ENCODE peak calls at places on chromosomes 13 and 19, in six cellular contexts. E, L, Q, M, D and H are unnamed samples.

GRCh38 chr13:51547425-51548176 is 36.7 kb upstream of the WDFY2 start:
- DNase-seq in E (no peak), L (no peak), Q (no peak), M (no peak), D (no peak), H (no peak)

GRCh38 chr19:49328741-49329140 is 3.8 kb upstream of the SLC6A16 start:
- DNase-seq in E (no peak), L (no peak), Q (no peak), M (no peak), D (no peak), H (no peak)

GRCh38 chr19:6442087-6442688 is 8.6 kb upstream of the SLC25A41 start:
- DNase-seq in E (no peak), L (no peak), Q (no peak), M (no peak), D (no peak), H (no peak)

GRCh38 chr19:46630806-46631205 is 5.2 kb downstream of the GNG8 start:
- DNase-seq in E (no peak), L (no peak), Q (no peak), M (no peak), D (no peak), H (no peak)

GRCh38 chr19:48192750-48193149 is 22.3 kb downstream of the ZSWIM9 start:
- DNase-seq in E (no peak), L (no peak), Q (no peak), M (no peak), D (no peak), H (no peak)

GRCh38 chr13:80473695-80474094 is 132.8 kb upstream of the SPRY2 start:
- DNase-seq in E (peak; percentile 18), L (peak; percentile 92), Q (no peak), M (no peak), D (no peak), H (peak; percentile 69)

GRCh38 chr19:7500811-7501450 is 12.1 kb upstream of the PEX11G start:
- DNase-seq in E (peak; percentile 46), L (no peak), Q (peak; percentile 94), M (peak; percentile 75), D (peak; percentile 92), H (peak; percentile 72)

GRCh38 chr19:2675892-2676291 is 26.6 kb downstream of the GNG7 start:
- DNase-seq in E (no peak), L (no peak), Q (no peak), M (no peak), D (no peak), H (no peak)

GRCh38 chr13:76754414-76754813 is 131.8 kb downstream of the KCTD12 start:
- DNase-seq in E (peak; percentile 60), L (peak; percentile 58), Q (no peak), M (no peak), D (no peak), H (peak; percentile 38)

DNA sequence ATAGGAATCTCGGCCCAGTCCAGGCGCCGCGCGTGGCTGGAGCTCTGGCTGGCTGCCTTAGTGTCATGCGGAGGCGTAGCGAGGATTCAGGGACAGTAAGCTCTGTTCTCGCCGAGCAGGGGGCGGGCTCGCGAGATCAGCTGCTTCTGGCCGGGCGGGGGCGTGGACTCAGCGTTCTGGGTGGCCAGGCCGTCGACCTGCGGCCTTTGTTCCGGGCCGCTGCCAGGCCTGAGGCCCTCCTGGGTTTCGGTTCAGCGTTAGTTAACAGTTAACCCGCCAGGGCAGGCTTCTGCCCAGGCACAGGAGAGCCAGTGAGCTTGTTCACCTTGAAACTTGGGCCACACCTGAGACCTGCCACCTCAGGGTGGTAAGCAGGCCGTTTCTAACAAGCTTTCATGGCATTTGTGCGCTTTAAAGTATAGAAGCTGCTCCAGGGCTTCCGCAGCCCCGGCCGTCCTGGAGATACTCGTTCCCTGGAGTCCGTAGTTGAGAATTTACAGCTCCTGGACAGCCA is 332.2 kb upstream of the SGCG start:
- DNase-seq in E (no peak), L (no peak), Q (peak; percentile 71), M (no peak), D (peak; percentile 86), H (no peak)
- H2AFZ ChIP-seq in E (no peak overlapping the region), L (no peak overlapping the region), Q (peak overlapping the region; percentile 86), M (peak overlapping the region; percentile 71), D (peak overlapping the region; percentile 96), H (no peak overlapping the region)

GRCh38 chr13:21901326-21901725 is 230.5 kb downstream of the FGF9 start:
- DNase-seq in E (no peak), L (no peak), Q (no peak), M (no peak), D (no peak), H (no peak)
- H3K4me3 ChIP-seq in E (no peak overlapping the region), L (no peak overlapping the region), Q (no peak overlapping the region), M (no peak overlapping the region), D (no peak overlapping the region), H (no peak overlapping the region)

DNA sequence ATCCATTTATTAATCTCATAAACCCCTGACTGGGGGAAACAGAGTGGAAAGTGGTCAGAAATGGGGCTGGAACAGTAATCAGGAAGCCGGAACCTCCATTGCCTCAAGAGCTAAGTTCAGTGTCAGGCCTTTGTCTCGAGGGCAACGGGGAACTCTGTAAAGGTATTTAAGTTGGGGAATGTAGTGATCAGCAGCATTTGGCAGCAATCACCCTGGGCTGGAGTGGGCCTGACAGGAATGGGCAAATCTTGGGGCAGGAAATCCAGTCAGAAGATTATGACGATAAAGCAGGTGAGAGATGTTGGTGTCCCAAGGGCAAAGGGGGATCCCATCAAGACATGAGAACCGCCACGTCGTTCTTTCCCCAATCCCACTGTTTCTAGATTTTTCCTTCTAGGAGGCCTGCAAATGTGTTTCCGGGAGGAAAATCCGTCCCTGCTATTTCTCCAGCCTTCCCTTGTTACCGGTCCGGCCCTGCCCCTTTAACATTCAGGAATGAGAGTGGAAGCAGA is 232.4 kb upstream of the SERP2 start:
- DNase-seq in E (no peak), L (no peak), Q (peak; percentile 20), M (no peak), D (no peak), H (peak; percentile 47)
- H2AFZ ChIP-seq in E (peak overlapping the region; percentile 96), L (peak overlapping the region; percentile 94), Q (peak overlapping the region; percentile 90), M (peak overlapping the region; percentile 93), D (peak overlapping the region; percentile 92), H (peak overlapping the region; percentile 80)

DNA sequence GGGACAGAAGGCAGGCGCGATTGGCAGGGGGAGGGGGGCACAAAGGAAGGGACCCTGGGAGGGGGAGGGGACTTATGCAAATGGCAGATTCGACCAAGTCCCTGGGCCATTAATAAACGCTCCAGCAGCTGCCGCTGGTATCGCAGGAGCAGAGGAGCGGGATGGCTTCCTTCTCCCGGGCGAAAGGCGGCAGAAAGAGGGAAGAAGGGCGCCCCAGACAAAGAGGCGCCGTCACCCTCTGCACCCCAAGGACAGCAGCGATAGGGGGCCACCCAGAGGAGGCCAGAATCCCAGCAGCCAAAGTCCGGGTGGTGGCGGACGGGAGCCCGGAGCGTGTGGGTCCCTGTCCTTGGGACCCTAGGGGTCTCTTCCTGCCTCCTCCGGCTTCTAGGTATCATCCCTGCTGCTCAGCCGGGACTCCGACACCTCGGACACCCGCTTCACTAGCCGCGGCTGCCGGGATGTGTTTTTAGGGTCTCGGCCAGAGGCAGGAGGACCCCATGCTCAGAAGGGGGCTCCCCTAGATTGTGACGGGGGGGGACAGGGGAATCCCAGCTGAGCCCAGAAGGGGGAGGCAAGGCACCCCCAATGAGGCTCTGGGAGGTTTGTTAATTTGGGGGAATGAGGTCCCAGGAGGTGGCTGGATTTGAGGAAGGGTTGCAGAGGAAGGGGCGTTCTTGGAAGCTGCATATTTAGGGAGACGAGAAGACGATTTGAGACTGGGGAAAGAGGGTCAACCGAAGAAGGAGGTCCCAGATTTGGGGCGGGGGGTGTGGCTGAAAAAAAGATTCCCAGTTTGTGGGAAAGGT is 1.7 kb downstream of the PTPRS start:
- DNase-seq in E (no peak), L (no peak), Q (peak; percentile 83), M (peak; percentile 57), D (no peak), H (no peak)
- H3K4me3 ChIP-seq in E (peak overlapping the region; percentile 78), L (peak overlapping the region; percentile 22), Q (peak overlapping the region; percentile 89), M (peak overlapping the region; percentile 97), D (peak overlapping the region; percentile 54), H (no peak overlapping the region)

GRCh38 chr13:64992314-64992713 is 2237.8 kb downstream of the PCDH9 start:
- DNase-seq in E (peak; percentile 3), L (no peak), Q (no peak), M (no peak), D (no peak), H (no peak)

GRCh38 chr13:64997438-64997837 is 2232.7 kb downstream of the PCDH9 start:
- DNase-seq in E (no peak), L (no peak), Q (no peak), M (no peak), D (no peak), H (no peak)

GRCh38 chr13:64993514-64994164 is 2236.5 kb downstream of the PCDH9 start:
- DNase-seq in E (no peak), L (no peak), Q (no peak), M (no peak), D (no peak), H (no peak)
- H2AFZ ChIP-seq in E (no peak overlapping the region), L (no peak overlapping the region), Q (no peak overlapping the region), M (peak overlapping the region; percentile 53), D (no peak overlapping the region), H (no peak overlapping the region)

GRCh38 chr19:20661150-20661819 is at the start of gene ZNF626:
- DNase-seq in E (peak; percentile 94), L (peak; percentile 99), Q (peak; percentile 99), M (peak; percentile 98), D (peak; percentile 95), H (peak; percentile 95)

GRCh38 chr19:20667281-20667680 is 5.9 kb upstream of the ZNF626 start:
- DNase-seq in E (no peak), L (no peak), Q (no peak), M (no peak), D (no peak), H (no peak)

GRCh38 chr19:20660473-20660872 is 898 bp downstream of the ZNF626 start:
- DNase-seq in E (no peak), L (peak; percentile 19), Q (peak; percentile 25), M (no peak), D (no peak), H (peak; percentile 11)

GRCh38 chr19:20662421-20663105 is 1.2 kb upstream of the ZNF626 start:
- DNase-seq in E (no peak), L (no peak), Q (no peak), M (no peak), D (no peak), H (no peak)

GRCh38 chr19:20664917-20665781 is 3.8 kb upstream of the ZNF626 start:
- DNase-seq in E (no peak), L (peak; percentile 10), Q (peak; percentile 89), M (peak; percentile 24), D (no peak), H (no peak)
- H3K4me3 ChIP-seq in E (no peak overlapping the region), L (no peak overlapping the region), Q (peak overlapping the region; percentile 3), M (no peak overlapping the region), D (no peak overlapping the region), H (no peak overlapping the region)